ENCODE peak calls at places on chromosome 7, in four cellular contexts. J is H1, Q is HCT116, Y is GM12878. H is an unnamed sample.

GRCh38 chr7:107563761-107564552 is at the start of the genes COG5 and DUS4L:
- DNase-seq in J (peak), Q (peak), Y (peak), H (peak)

GRCh38 chr7:44059219-44060090 is 5.9 kb downstream of the PGAM2 start:
- DNase-seq in Q (no peak), Y (no peak), J (no peak), H (no peak)

GRCh38 chr7:157737151-157738063 is 400.6 kb downstream of the DNAJB6 start:
- DNase-seq in J (no peak), Y (no peak), Q (no peak), H (no peak)

GRCh38 chr7:4861673-4862072 is at the start of gene PAPOLB:
- DNase-seq in J (no peak), Q (no peak), Y (no peak), H (no peak)

GRCh38 chr7:5767066-5767465 is 14.4 kb downstream of the RNF216 start:
- DNase-seq in J (no peak), Q (no peak), Y (no peak), H (no peak)

GRCh38 chr7:95430864-95431263 is 4.0 kb downstream of the PON2 start:
- DNase-seq in Q (no peak), J (no peak), Y (no peak), H (no peak)

GRCh38 chr7:157881062-157881771 is 544.4 kb downstream of the DNAJB6 start:
- DNase-seq in Y (no peak), Q (no peak), J (no peak), H (no peak)

GRCh38 chr7:108529341-108529740 is 3.4 kb upstream of the PNPLA8 start:
- DNase-seq in Q (no peak), J (no peak), Y (no peak), H (no peak)

GRCh38 chr7:5591547-5591899 is 167.9 kb upstream of the TNRC18 start:
- DNase-seq in Y (no peak), Q (no peak), J (no peak), H (peak)

GRCh38 chr7:96591900-96592676 is 117.6 kb downstream of the SEM1 start:
- DNase-seq in J (peak), Y (no peak), Q (no peak), H (no peak)

GRCh38 chr7:151376218-151376902 is 33.5 kb downstream of the WDR86 start:
- DNase-seq in J (no peak), Y (no peak), Q (no peak), H (no peak)

GRCh38 chr7:117084286-117084685 is 131.0 kb downstream of the ST7 start:
- DNase-seq in Y (no peak), J (no peak), Q (no peak), H (no peak)

GRCh38 chr7:25253714-25254113 is 25.4 kb upstream of the NPVF start:
- DNase-seq in Q (no peak), Y (no peak), J (no peak), H (no peak)

GRCh38 chr7:25927626-25927978 is 224.4 kb upstream of the NFE2L3 start:
- DNase-seq in Y (no peak), Q (no peak), J (no peak), H (no peak)

GRCh38 chr7:142629588-142630260 is 119.5 kb upstream of the PRSS1 start:
- DNase-seq in Y (no peak), J (no peak), Q (no peak), H (no peak)

GRCh38 chr7:114148779-114149178 is 230.0 kb upstream of the PPP1R3A start:
- DNase-seq in J (no peak), Y (no peak), Q (no peak), H (no peak)

GRCh38 chr7:41416208-41416595 is 286.7 kb downstream of the INHBA start:
- DNase-seq in J (no peak), Y (no peak), Q (no peak), H (no peak)

GRCh38 chr7:139647812-139648616 is 124.5 kb downstream of the CLEC2L start:
- DNase-seq in Y (no peak), J (no peak), Q (no peak), H (no peak)

GRCh38 chr7:23123007-23123406 is 17.4 kb downstream of the KLHL7 start:
- DNase-seq in Y (no peak), J (no peak), Q (no peak), H (no peak)

GRCh38 chr7:157276731-157277562 is 59.9 kb upstream of the DNAJB6 start:
- DNase-seq in Q (no peak), J (no peak), Y (no peak), H (peak)

GRCh38 chr7:80370587-80370986 is 141.3 kb downstream of the GNAT3 start:
- DNase-seq in Q (no peak), Y (no peak), J (no peak), H (no peak)

GRCh38 chr7:89002942-89003618 is 207.5 kb upstream of the TEX47 start:
- DNase-seq in Q (no peak), J (no peak), Y (peak), H (no peak)

GRCh38 chr7:22911889-22912288 is 89.2 kb upstream of the TOMM7 start:
- DNase-seq in J (no peak), Y (no peak), Q (no peak), H (no peak)

GRCh38 chr7:96397936-96398596 is 76.2 kb upstream of the SLC25A13 start:
- DNase-seq in Y (no peak), Q (no peak), J (no peak), H (no peak)

DNA sequence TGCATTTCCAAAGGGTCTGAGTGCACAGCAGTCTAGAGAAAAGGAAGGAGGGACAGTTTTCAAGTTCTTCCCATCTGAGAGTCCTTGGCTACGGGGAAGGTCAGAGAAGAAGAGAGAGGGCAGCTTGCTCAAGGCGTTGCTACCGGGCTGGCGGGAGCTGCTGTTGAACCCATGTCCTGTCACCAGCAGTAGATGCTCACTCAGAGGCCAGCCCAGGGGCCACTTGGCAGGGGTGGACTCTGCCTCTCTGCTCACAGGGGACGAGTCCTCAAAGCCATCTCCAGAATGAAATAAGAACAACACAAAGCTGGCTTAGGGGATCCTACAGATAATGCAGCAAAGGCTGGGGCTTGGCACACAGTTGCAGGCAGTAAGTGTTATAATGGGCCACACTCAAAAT is 231.5 kb downstream of the TNS3 start:
- DNase-seq in Q (no peak), J (no peak), Y (no peak), H (no peak)
- TF ChIP-seq EGR1 in Q (no peak), J (no peak), Y (no peak), H (no peak)

GRCh38 chr7:121428857-121429489 is 32.9 kb upstream of the FAM3C start:
- DNase-seq in Q (no peak), Y (no peak), J (no peak), H (no peak)
- TF ChIP-seq EGR1 in Q (no peak), Y (no peak), J (no peak), H (no peak)

GRCh38 chr7:104272767-104273384 is 55.5 kb upstream of the LHFPL3 start:
- DNase-seq in Q (peak), J (no peak), Y (no peak), H (peak)
- TF ChIP-seq EGR1 in Q (no peak), J (no peak), Y (no peak), H (no peak)

GRCh38 chr7:126689037-126689436 is 563.7 kb downstream of the GRM8 start:
- DNase-seq in Y (no peak), J (no peak), Q (no peak), H (no peak)
- TF ChIP-seq EGR1 in Y (no peak), J (no peak), Q (no peak), H (no peak)

GRCh38 chr7:36155811-36156361 is 2.8 kb downstream of the EEPD1 start:
- DNase-seq in Y (no peak), J (no peak), Q (no peak), H (no peak)
- TF ChIP-seq EGR1 in Y (no peak), J (no peak), Q (no peak), H (no peak)

DNA sequence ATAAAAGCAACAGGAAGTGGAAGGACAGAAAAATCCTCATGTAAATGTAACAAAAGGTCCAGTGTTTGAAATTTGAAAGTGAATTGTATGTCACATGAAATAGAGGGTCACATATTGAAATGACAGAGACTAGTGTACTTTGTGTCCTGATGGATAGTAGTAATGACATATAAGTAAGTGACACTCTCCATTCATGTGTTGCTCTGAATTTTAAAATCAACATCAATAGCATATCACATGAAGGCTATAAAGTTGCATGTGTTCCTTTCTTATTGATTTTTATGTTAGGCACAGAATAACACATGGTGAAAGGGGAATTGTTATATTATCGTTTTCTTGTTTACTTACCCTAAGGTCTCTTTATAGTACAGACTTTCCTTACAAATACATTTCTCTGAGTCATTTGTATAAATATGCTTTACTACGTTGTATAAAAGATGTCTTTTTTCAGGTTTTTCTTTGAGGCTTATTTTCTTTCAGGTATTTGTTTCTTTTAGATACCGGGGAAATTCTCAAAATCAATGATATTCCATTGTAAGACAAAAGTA is 104.6 kb upstream of the CACNA2D1 start:
- DNase-seq in Q (no peak), Y (no peak), J (no peak), H (no peak)
- TF ChIP-seq EGR1 in Q (no peak), Y (no peak), J (no peak), H (no peak)